ENCODE peak calls at places on chromosomes 1 and 21, in six cellular contexts. One of them, this sample, is unnamed. For H3K9me3, the result is how much of the 10 kb centered on the place peaks cover.

GRCh38 chr1:74512516-74512915 is at the start of gene LRRC53:
- DNase-seq in HCT116: no peak
- DNase-seq in A549: no peak
- DNase-seq in body of pancreas: no peak
- DNase-seq in adipocyte: no peak
- DNase-seq in OCI-LY7: no peak
- DNase-seq in this sample: no peak

GRCh38 chr1:53198241-53198651 is 1.6 kb downstream of the CPT2 start:
- DNase-seq in HCT116: no peak
- DNase-seq in A549: no peak
- DNase-seq in body of pancreas: no peak
- DNase-seq in adipocyte: peak
- DNase-seq in OCI-LY7: no peak
- DNase-seq in this sample: no peak

GRCh38 chr1:171785766-171786165 is 4.3 kb downstream of the METTL13 start:
- DNase-seq in HCT116: no peak
- DNase-seq in A549: no peak
- DNase-seq in body of pancreas: no peak
- DNase-seq in adipocyte: no peak
- DNase-seq in OCI-LY7: no peak
- DNase-seq in this sample: no peak

GRCh38 chr21:14737278-14737677 is 191.2 kb upstream of the SAMSN1 start:
- DNase-seq in HCT116: no peak
- DNase-seq in A549: no peak
- DNase-seq in body of pancreas: no peak
- DNase-seq in adipocyte: no peak
- DNase-seq in OCI-LY7: no peak
- DNase-seq in this sample: no peak

GRCh38 chr1:201039876-201040275 is 16.4 kb upstream of the KIF21B start:
- DNase-seq in HCT116: no peak
- DNase-seq in A549: no peak
- DNase-seq in body of pancreas: no peak
- DNase-seq in adipocyte: no peak
- DNase-seq in OCI-LY7: no peak
- DNase-seq in this sample: no peak

GRCh38 chr1:112674986-112675727 is 698 bp downstream of the MOV10 start:
- DNase-seq in HCT116: no peak
- DNase-seq in A549: no peak
- DNase-seq in body of pancreas: peak
- DNase-seq in adipocyte: peak
- DNase-seq in OCI-LY7: peak
- DNase-seq in this sample: peak

GRCh38 chr1:1120866-1121563 is 5.1 kb upstream of the C1orf159 start:
- DNase-seq in HCT116: no peak
- DNase-seq in A549: no peak
- DNase-seq in body of pancreas: no peak
- DNase-seq in adipocyte: no peak
- DNase-seq in OCI-LY7: no peak
- DNase-seq in this sample: no peak

GRCh38 chr1:3459940-3460652 is 5.6 kb downstream of the ARHGEF16 start:
- DNase-seq in HCT116: no peak
- DNase-seq in A549: no peak
- DNase-seq in body of pancreas: peak
- DNase-seq in adipocyte: no peak
- DNase-seq in OCI-LY7: no peak
- DNase-seq in this sample: no peak

GRCh38 chr1:205947024-205947423 is 3.8 kb upstream of the SLC26A9 start:
- DNase-seq in HCT116: no peak
- DNase-seq in A549: no peak
- DNase-seq in body of pancreas: peak
- DNase-seq in adipocyte: no peak
- DNase-seq in OCI-LY7: no peak
- DNase-seq in this sample: no peak

GRCh38 chr1:31699341-31699891 is 4.4 kb downstream of the COL16A1 start:
- DNase-seq in HCT116: no peak
- DNase-seq in A549: no peak
- DNase-seq in body of pancreas: no peak
- DNase-seq in adipocyte: no peak
- DNase-seq in OCI-LY7: peak
- DNase-seq in this sample: no peak

GRCh38 chr1:165080253-165080896 is 276.1 kb downstream of the LMX1A start:
- DNase-seq in HCT116: no peak
- DNase-seq in A549: no peak
- DNase-seq in body of pancreas: no peak
- DNase-seq in adipocyte: no peak
- DNase-seq in OCI-LY7: no peak
- DNase-seq in this sample: no peak
- H3K9me3 ChIP-seq in HCT116: under half
- H3K9me3 ChIP-seq in A549: under half
- H3K9me3 ChIP-seq in body of pancreas: under half
- H3K9me3 ChIP-seq in adipocyte: under half
- H3K9me3 ChIP-seq in OCI-LY7: under half
- H3K9me3 ChIP-seq in this sample: under half

GRCh38 chr1:212244441-212244840 is 40.8 kb upstream of the PPP2R5A start:
- DNase-seq in HCT116: no peak
- DNase-seq in A549: no peak
- DNase-seq in body of pancreas: no peak
- DNase-seq in adipocyte: no peak
- DNase-seq in OCI-LY7: no peak
- DNase-seq in this sample: no peak
- H3K9me3 ChIP-seq in HCT116: under half
- H3K9me3 ChIP-seq in A549: under half
- H3K9me3 ChIP-seq in body of pancreas: under half
- H3K9me3 ChIP-seq in adipocyte: under half
- H3K9me3 ChIP-seq in OCI-LY7: under half
- H3K9me3 ChIP-seq in this sample: under half

GRCh38 chr1:163822933-163823511 is 501.3 kb downstream of the NUF2 start:
- DNase-seq in HCT116: no peak
- DNase-seq in A549: no peak
- DNase-seq in body of pancreas: no peak
- DNase-seq in adipocyte: no peak
- DNase-seq in OCI-LY7: no peak
- DNase-seq in this sample: no peak

GRCh38 chr1:163820748-163821147 is 499.0 kb downstream of the NUF2 start:
- DNase-seq in HCT116: no peak
- DNase-seq in A549: no peak
- DNase-seq in body of pancreas: no peak
- DNase-seq in adipocyte: peak
- DNase-seq in OCI-LY7: no peak
- DNase-seq in this sample: no peak

GRCh38 chr1:163824006-163824405 is 502.3 kb downstream of the NUF2 start:
- DNase-seq in HCT116: no peak
- DNase-seq in A549: no peak
- DNase-seq in body of pancreas: no peak
- DNase-seq in adipocyte: peak
- DNase-seq in OCI-LY7: no peak
- DNase-seq in this sample: no peak

GRCh38 chr1:163820190-163820589 is 498.4 kb downstream of the NUF2 start:
- DNase-seq in HCT116: no peak
- DNase-seq in A549: no peak
- DNase-seq in body of pancreas: no peak
- DNase-seq in adipocyte: no peak
- DNase-seq in OCI-LY7: no peak
- DNase-seq in this sample: no peak

DNA sequence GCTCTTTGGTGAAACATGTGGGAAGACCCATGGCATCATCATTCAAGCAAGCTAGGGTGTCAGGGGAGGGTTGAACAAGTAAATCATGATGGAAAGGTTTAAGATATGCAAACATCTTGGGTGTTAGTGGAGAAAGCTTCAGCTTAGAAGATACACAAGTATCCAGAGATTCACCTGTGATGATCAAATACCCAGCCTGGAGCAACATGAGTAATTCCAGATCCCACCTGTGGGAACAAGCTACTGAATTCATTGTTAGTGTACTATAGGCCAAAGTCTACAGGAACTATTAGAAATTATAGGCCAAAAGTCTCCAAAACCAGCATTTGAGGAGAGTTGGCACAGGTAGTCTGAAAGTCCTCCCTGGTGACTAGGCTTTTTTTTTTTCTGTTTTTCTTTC is 499.9 kb downstream of the NUF2 start:
- DNase-seq in HCT116: no peak
- DNase-seq in A549: no peak
- DNase-seq in body of pancreas: no peak
- DNase-seq in adipocyte: no peak
- DNase-seq in OCI-LY7: no peak
- DNase-seq in this sample: no peak
- H3K9me3 ChIP-seq in HCT116: under half
- H3K9me3 ChIP-seq in A549: under half
- H3K9me3 ChIP-seq in body of pancreas: under half
- H3K9me3 ChIP-seq in adipocyte: under half
- H3K9me3 ChIP-seq in OCI-LY7: under half
- H3K9me3 ChIP-seq in this sample: under half

GRCh38 chr21:25139390-25139789 is 467.9 kb downstream of the MRPL39 start:
- DNase-seq in HCT116: no peak
- DNase-seq in A549: no peak
- DNase-seq in body of pancreas: no peak
- DNase-seq in adipocyte: no peak
- DNase-seq in OCI-LY7: no peak
- DNase-seq in this sample: no peak
- H3K9me3 ChIP-seq in HCT116: under half
- H3K9me3 ChIP-seq in A549: under half
- H3K9me3 ChIP-seq in body of pancreas: under half
- H3K9me3 ChIP-seq in adipocyte: under half
- H3K9me3 ChIP-seq in OCI-LY7: under half
- H3K9me3 ChIP-seq in this sample: under half